ENCODE peak calls at places on chromosomes 13 and 19, in eight cellular contexts. One of them, this sample, is unnamed.
A peak's percentile ranks its signal among the peaks of the same experiment; 100 is the strongest.

GRCh38 chr19:1748115-1748702 is 5.1 kb upstream of the ONECUT3 start:
- DNase-seq in stimulated activated CD8-positive, alpha-beta memory T cell treated with anti-CD3 and anti-CD28 coated beads, Interleukin-12 subunit alpha, Interleukin-12 subunit beta, amount 100 ng/mL, for 1 hour: no peak
- DNase-seq in ecto neural progenitor cell: no peak
- DNase-seq in RPMI8226: peak; percentile 45
- DNase-seq in NB4: no peak
- DNase-seq in progenitor cell of endocrine pancreas: no peak
- DNase-seq in lower leg skin: no peak
- DNase-seq in stimulated activated CD4-positive, alpha-beta T cell treated with anti-CD3 and anti-CD28 coated beads, Interleukin-2, amount 100 ng/mL, for 24 hours: no peak
- DNase-seq in this sample: no peak

GRCh38 chr19:15280048-15280725 is 47.9 kb upstream of the EPHX3 start:
- DNase-seq in stimulated activated CD8-positive, alpha-beta memory T cell treated with anti-CD3 and anti-CD28 coated beads, Interleukin-12 subunit alpha, Interleukin-12 subunit beta, amount 100 ng/mL, for 1 hour: no peak
- DNase-seq in ecto neural progenitor cell: no peak
- DNase-seq in RPMI8226: no peak
- DNase-seq in NB4: no peak
- DNase-seq in progenitor cell of endocrine pancreas: no peak
- DNase-seq in lower leg skin: no peak
- DNase-seq in stimulated activated CD4-positive, alpha-beta T cell treated with anti-CD3 and anti-CD28 coated beads, Interleukin-2, amount 100 ng/mL, for 24 hours: no peak
- DNase-seq in this sample: no peak

GRCh38 chr13:101706651-101707050 is 254.2 kb downstream of the ITGBL1 start:
- DNase-seq in stimulated activated CD8-positive, alpha-beta memory T cell treated with anti-CD3 and anti-CD28 coated beads, Interleukin-12 subunit alpha, Interleukin-12 subunit beta, amount 100 ng/mL, for 1 hour: no peak
- DNase-seq in ecto neural progenitor cell: no peak
- DNase-seq in RPMI8226: no peak
- DNase-seq in NB4: peak; percentile 79
- DNase-seq in progenitor cell of endocrine pancreas: no peak
- DNase-seq in lower leg skin: no peak
- DNase-seq in stimulated activated CD4-positive, alpha-beta T cell treated with anti-CD3 and anti-CD28 coated beads, Interleukin-2, amount 100 ng/mL, for 24 hours: no peak
- DNase-seq in this sample: no peak

GRCh38 chr13:96475103-96475502 is 385.2 kb downstream of the HS6ST3 start:
- DNase-seq in stimulated activated CD8-positive, alpha-beta memory T cell treated with anti-CD3 and anti-CD28 coated beads, Interleukin-12 subunit alpha, Interleukin-12 subunit beta, amount 100 ng/mL, for 1 hour: no peak
- DNase-seq in ecto neural progenitor cell: no peak
- DNase-seq in RPMI8226: no peak
- DNase-seq in NB4: no peak
- DNase-seq in progenitor cell of endocrine pancreas: no peak
- DNase-seq in lower leg skin: no peak
- DNase-seq in stimulated activated CD4-positive, alpha-beta T cell treated with anti-CD3 and anti-CD28 coated beads, Interleukin-2, amount 100 ng/mL, for 24 hours: no peak
- DNase-seq in this sample: no peak

GRCh38 chr13:92621985-92622384 is 604.6 kb upstream of the GPC6 start:
- DNase-seq in stimulated activated CD8-positive, alpha-beta memory T cell treated with anti-CD3 and anti-CD28 coated beads, Interleukin-12 subunit alpha, Interleukin-12 subunit beta, amount 100 ng/mL, for 1 hour: no peak
- DNase-seq in ecto neural progenitor cell: no peak
- DNase-seq in RPMI8226: no peak
- DNase-seq in NB4: no peak
- DNase-seq in progenitor cell of endocrine pancreas: no peak
- DNase-seq in lower leg skin: peak; percentile 63
- DNase-seq in stimulated activated CD4-positive, alpha-beta T cell treated with anti-CD3 and anti-CD28 coated beads, Interleukin-2, amount 100 ng/mL, for 24 hours: no peak
- DNase-seq in this sample: no peak

GRCh38 chr13:76210262-76210661 is 574.1 kb downstream of the LMO7 start:
- DNase-seq in stimulated activated CD8-positive, alpha-beta memory T cell treated with anti-CD3 and anti-CD28 coated beads, Interleukin-12 subunit alpha, Interleukin-12 subunit beta, amount 100 ng/mL, for 1 hour: no peak
- DNase-seq in ecto neural progenitor cell: no peak
- DNase-seq in RPMI8226: no peak
- DNase-seq in NB4: no peak
- DNase-seq in progenitor cell of endocrine pancreas: no peak
- DNase-seq in lower leg skin: no peak
- DNase-seq in stimulated activated CD4-positive, alpha-beta T cell treated with anti-CD3 and anti-CD28 coated beads, Interleukin-2, amount 100 ng/mL, for 24 hours: no peak
- DNase-seq in this sample: no peak

GRCh38 chr19:18746393-18747167 is 44.5 kb downstream of the COMP start:
- DNase-seq in stimulated activated CD8-positive, alpha-beta memory T cell treated with anti-CD3 and anti-CD28 coated beads, Interleukin-12 subunit alpha, Interleukin-12 subunit beta, amount 100 ng/mL, for 1 hour: no peak
- DNase-seq in ecto neural progenitor cell: no peak
- DNase-seq in RPMI8226: no peak
- DNase-seq in NB4: no peak
- DNase-seq in progenitor cell of endocrine pancreas: no peak
- DNase-seq in lower leg skin: no peak
- DNase-seq in stimulated activated CD4-positive, alpha-beta T cell treated with anti-CD3 and anti-CD28 coated beads, Interleukin-2, amount 100 ng/mL, for 24 hours: no peak
- DNase-seq in this sample: no peak

GRCh38 chr19:39407644-39408391 is 1.2 kb downstream of the ZFP36 start:
- DNase-seq in stimulated activated CD8-positive, alpha-beta memory T cell treated with anti-CD3 and anti-CD28 coated beads, Interleukin-12 subunit alpha, Interleukin-12 subunit beta, amount 100 ng/mL, for 1 hour: peak; percentile 54
- DNase-seq in ecto neural progenitor cell: no peak
- DNase-seq in RPMI8226: peak; percentile 85
- DNase-seq in NB4: no peak
- DNase-seq in progenitor cell of endocrine pancreas: no peak
- DNase-seq in lower leg skin: peak; percentile 94
- DNase-seq in stimulated activated CD4-positive, alpha-beta T cell treated with anti-CD3 and anti-CD28 coated beads, Interleukin-2, amount 100 ng/mL, for 24 hours: peak; percentile 59
- DNase-seq in this sample: no peak

GRCh38 chr19:5016781-5017180 is 47.9 kb downstream of the KDM4B start:
- DNase-seq in stimulated activated CD8-positive, alpha-beta memory T cell treated with anti-CD3 and anti-CD28 coated beads, Interleukin-12 subunit alpha, Interleukin-12 subunit beta, amount 100 ng/mL, for 1 hour: no peak
- DNase-seq in ecto neural progenitor cell: no peak
- DNase-seq in RPMI8226: no peak
- DNase-seq in NB4: no peak
- DNase-seq in progenitor cell of endocrine pancreas: no peak
- DNase-seq in lower leg skin: no peak
- DNase-seq in stimulated activated CD4-positive, alpha-beta T cell treated with anti-CD3 and anti-CD28 coated beads, Interleukin-2, amount 100 ng/mL, for 24 hours: no peak
- DNase-seq in this sample: no peak

GRCh38 chr19:31350693-31351211 is 1.5 kb upstream of the TSHZ3 start:
- DNase-seq in stimulated activated CD8-positive, alpha-beta memory T cell treated with anti-CD3 and anti-CD28 coated beads, Interleukin-12 subunit alpha, Interleukin-12 subunit beta, amount 100 ng/mL, for 1 hour: no peak
- DNase-seq in ecto neural progenitor cell: peak; percentile 73
- DNase-seq in RPMI8226: no peak
- DNase-seq in NB4: peak; percentile 25
- DNase-seq in progenitor cell of endocrine pancreas: peak; percentile 42
- DNase-seq in lower leg skin: no peak
- DNase-seq in stimulated activated CD4-positive, alpha-beta T cell treated with anti-CD3 and anti-CD28 coated beads, Interleukin-2, amount 100 ng/mL, for 24 hours: no peak
- DNase-seq in this sample: peak; percentile 19

GRCh38 chr13:110869231-110869804 is 45.6 kb downstream of the ANKRD10 start:
- DNase-seq in stimulated activated CD8-positive, alpha-beta memory T cell treated with anti-CD3 and anti-CD28 coated beads, Interleukin-12 subunit alpha, Interleukin-12 subunit beta, amount 100 ng/mL, for 1 hour: no peak
- DNase-seq in ecto neural progenitor cell: no peak
- DNase-seq in RPMI8226: peak; percentile 7
- DNase-seq in NB4: no peak
- DNase-seq in progenitor cell of endocrine pancreas: no peak
- DNase-seq in lower leg skin: no peak
- DNase-seq in stimulated activated CD4-positive, alpha-beta T cell treated with anti-CD3 and anti-CD28 coated beads, Interleukin-2, amount 100 ng/mL, for 24 hours: no peak
- DNase-seq in this sample: no peak

GRCh38 chr19:3146677-3147100 is 10.9 kb downstream of the GNA15 start:
- DNase-seq in stimulated activated CD8-positive, alpha-beta memory T cell treated with anti-CD3 and anti-CD28 coated beads, Interleukin-12 subunit alpha, Interleukin-12 subunit beta, amount 100 ng/mL, for 1 hour: peak; percentile 55
- DNase-seq in ecto neural progenitor cell: no peak
- DNase-seq in RPMI8226: peak; percentile 51
- DNase-seq in NB4: peak; percentile 52
- DNase-seq in progenitor cell of endocrine pancreas: peak; percentile 43
- DNase-seq in lower leg skin: no peak
- DNase-seq in stimulated activated CD4-positive, alpha-beta T cell treated with anti-CD3 and anti-CD28 coated beads, Interleukin-2, amount 100 ng/mL, for 24 hours: peak; percentile 77
- DNase-seq in this sample: peak; percentile 49

GRCh38 chr13:97185751-97186150 is 36.4 kb upstream of the MBNL2 start:
- DNase-seq in stimulated activated CD8-positive, alpha-beta memory T cell treated with anti-CD3 and anti-CD28 coated beads, Interleukin-12 subunit alpha, Interleukin-12 subunit beta, amount 100 ng/mL, for 1 hour: no peak
- DNase-seq in ecto neural progenitor cell: no peak
- DNase-seq in RPMI8226: no peak
- DNase-seq in NB4: no peak
- DNase-seq in progenitor cell of endocrine pancreas: no peak
- DNase-seq in lower leg skin: no peak
- DNase-seq in stimulated activated CD4-positive, alpha-beta T cell treated with anti-CD3 and anti-CD28 coated beads, Interleukin-2, amount 100 ng/mL, for 24 hours: no peak
- DNase-seq in this sample: no peak

GRCh38 chr19:47697863-47698609 is 15.2 kb upstream of the EHD2 start:
- DNase-seq in stimulated activated CD8-positive, alpha-beta memory T cell treated with anti-CD3 and anti-CD28 coated beads, Interleukin-12 subunit alpha, Interleukin-12 subunit beta, amount 100 ng/mL, for 1 hour: peak; percentile 16
- DNase-seq in ecto neural progenitor cell: peak; percentile 87
- DNase-seq in RPMI8226: peak; percentile 48
- DNase-seq in NB4: peak; percentile 96
- DNase-seq in progenitor cell of endocrine pancreas: peak; percentile 57
- DNase-seq in lower leg skin: peak; percentile 94
- DNase-seq in stimulated activated CD4-positive, alpha-beta T cell treated with anti-CD3 and anti-CD28 coated beads, Interleukin-2, amount 100 ng/mL, for 24 hours: peak; percentile 62
- DNase-seq in this sample: peak; percentile 97

GRCh38 chr13:27081893-27082292 is 89.7 kb downstream of the USP12 start:
- DNase-seq in stimulated activated CD8-positive, alpha-beta memory T cell treated with anti-CD3 and anti-CD28 coated beads, Interleukin-12 subunit alpha, Interleukin-12 subunit beta, amount 100 ng/mL, for 1 hour: no peak
- DNase-seq in ecto neural progenitor cell: no peak
- DNase-seq in RPMI8226: no peak
- DNase-seq in NB4: no peak
- DNase-seq in progenitor cell of endocrine pancreas: no peak
- DNase-seq in lower leg skin: no peak
- DNase-seq in stimulated activated CD4-positive, alpha-beta T cell treated with anti-CD3 and anti-CD28 coated beads, Interleukin-2, amount 100 ng/mL, for 24 hours: no peak
- DNase-seq in this sample: no peak

This sample was measured in ELF-1.